ENCODE peak calls at places on chromosomes 6 and 20, in four cellular contexts. One of them, this sample, is unnamed.

GRCh38 chr20:64131406-64131805 is 24.0 kb upstream of the NPBWR2 start:
- DNase-seq in nucleus accumbens: no peak
- DNase-seq in cardiac muscle cell: peak; percentile 8
- DNase-seq in stomach: no peak
- DNase-seq in this sample: no peak

GRCh38 chr6:118719351-118720124 is 68.1 kb upstream of the CEP85L start:
- DNase-seq in nucleus accumbens: no peak
- DNase-seq in cardiac muscle cell: no peak
- DNase-seq in stomach: no peak
- DNase-seq in this sample: peak; percentile 24

GRCh38 chr6:150088481-150089154 is 19.7 kb upstream of the ULBP3 start:
- DNase-seq in nucleus accumbens: no peak
- DNase-seq in stomach: no peak
- DNase-seq in cardiac muscle cell: no peak
- DNase-seq in this sample: no peak

GRCh38 chr6:16486661-16487060 is 248.3 kb downstream of the GMPR start:
- DNase-seq in stomach: no peak
- DNase-seq in cardiac muscle cell: no peak
- DNase-seq in nucleus accumbens: no peak
- DNase-seq in this sample: no peak

GRCh38 chr20:34022154-34022842 is 28.6 kb downstream of the RALY start:
- DNase-seq in cardiac muscle cell: peak; percentile 34
- DNase-seq in nucleus accumbens: no peak
- DNase-seq in stomach: no peak
- DNase-seq in this sample: peak; percentile 39

GRCh38 chr6:2944405-2945068 is 26.8 kb downstream of the SERPINB6 start:
- DNase-seq in cardiac muscle cell: no peak
- DNase-seq in nucleus accumbens: no peak
- DNase-seq in stomach: no peak
- DNase-seq in this sample: no peak

GRCh38 chr6:166671434-166672061 is 44.5 kb upstream of the RPS6KA2 start:
- DNase-seq in nucleus accumbens: no peak
- DNase-seq in stomach: no peak
- DNase-seq in cardiac muscle cell: peak; percentile 44
- DNase-seq in this sample: peak; percentile 59

GRCh38 chr20:62470459-62470858 is 5.3 kb downstream of the GATA5 start:
- DNase-seq in cardiac muscle cell: no peak
- DNase-seq in nucleus accumbens: no peak
- DNase-seq in stomach: peak; percentile 80
- DNase-seq in this sample: no peak

GRCh38 chr6:56374841-56375369 is 127.5 kb upstream of the COL21A1 start:
- DNase-seq in stomach: no peak
- DNase-seq in cardiac muscle cell: peak; percentile 67
- DNase-seq in nucleus accumbens: no peak
- DNase-seq in this sample: no peak

GRCh38 chr6:137883400-137883888 is 16.4 kb downstream of the TNFAIP3 start:
- DNase-seq in cardiac muscle cell: peak; percentile 65
- DNase-seq in nucleus accumbens: no peak
- DNase-seq in stomach: no peak
- DNase-seq in this sample: peak; percentile 11

GRCh38 chr20:33914871-33915270 is 78.8 kb upstream of the RALY start:
- DNase-seq in stomach: no peak
- DNase-seq in cardiac muscle cell: peak; percentile 55
- DNase-seq in nucleus accumbens: no peak
- DNase-seq in this sample: peak; percentile 78

GRCh38 chr6:104540743-104541142 is 319.0 kb downstream of the HACE1 start:
- DNase-seq in nucleus accumbens: no peak
- DNase-seq in cardiac muscle cell: peak; percentile 83
- DNase-seq in stomach: no peak
- DNase-seq in this sample: no peak

GRCh38 chr6:49570474-49571079 is 20.1 kb downstream of the C6orf141 start:
- DNase-seq in stomach: no peak
- DNase-seq in nucleus accumbens: no peak
- DNase-seq in cardiac muscle cell: peak; percentile 38
- DNase-seq in this sample: no peak

GRCh38 chr6:77136086-77136485 is 327.2 kb downstream of the HTR1B start:
- DNase-seq in cardiac muscle cell: no peak
- DNase-seq in nucleus accumbens: no peak
- DNase-seq in stomach: no peak
- DNase-seq in this sample: no peak

GRCh38 chr6:73476722-73477121 is 15.2 kb downstream of the MTO1 start:
- DNase-seq in stomach: no peak
- DNase-seq in nucleus accumbens: no peak
- DNase-seq in cardiac muscle cell: no peak
- DNase-seq in this sample: no peak

GRCh38 chr6:44951253-44951656 is 376.9 kb upstream of the RUNX2 start:
- DNase-seq in cardiac muscle cell: no peak
- DNase-seq in stomach: no peak
- DNase-seq in nucleus accumbens: no peak
- DNase-seq in this sample: no peak

GRCh38 chr20:57553376-57554018 is 7.4 kb upstream of the PCK1 start:
- DNase-seq in cardiac muscle cell: no peak
- DNase-seq in stomach: no peak
- DNase-seq in nucleus accumbens: peak; percentile 11
- DNase-seq in this sample: no peak

GRCh38 chr20:13868331-13868730 is 83.5 kb downstream of the NDUFAF5 start:
- DNase-seq in nucleus accumbens: no peak
- DNase-seq in cardiac muscle cell: no peak
- DNase-seq in stomach: no peak
- DNase-seq in this sample: no peak

GRCh38 chr6:44127186-44128019 is at the start of the genes MRPL14 and TMEM63B:
- DNase-seq in stomach: peak; percentile 93
- DNase-seq in cardiac muscle cell: peak; percentile 93
- DNase-seq in nucleus accumbens: peak; percentile 67
- DNase-seq in this sample: peak; percentile 96

GRCh38 chr20:15241696-15242095 is 904.3 kb upstream of the FLRT3 start:
- DNase-seq in stomach: no peak
- DNase-seq in cardiac muscle cell: no peak
- DNase-seq in nucleus accumbens: no peak
- DNase-seq in this sample: no peak

This sample was measured in left kidney.